ENCODE peak calls at places on chromosomes 3 and 15, in eight cellular contexts. A is keratinocyte; S is IMR-90; Z is RWPE1; H is endothelial cell; L is endothelial cell of umbilical vein; I is cardiac fibroblast; X is CD8-positive, alpha-beta T cell. E is an unnamed sample.

GRCh38 chr15:40006646-40007045 is 32.3 kb downstream of the SRP14 start:
- DNase-seq in A (no peak), S (peak), Z (no peak), H (no peak), L (no peak), I (peak), X (no peak), E (no peak)

GRCh38 chr15:76429661-76430060 is 93.1 kb downstream of the ISL2 start:
- DNase-seq in A (no peak), S (no peak), Z (no peak), H (no peak), L (no peak), I (no peak), X (no peak), E (no peak)

GRCh38 chr3:48930590-48930989 is 11.9 kb downstream of the ARIH2 start:
- DNase-seq in A (no peak), S (no peak), Z (no peak), H (no peak), L (no peak), I (no peak), X (no peak), E (no peak)

GRCh38 chr15:76162050-76162425 is 102.3 kb downstream of the TMEM266 start:
- DNase-seq in A (no peak), S (no peak), Z (no peak), H (no peak), L (no peak), I (no peak), X (no peak), E (no peak)

GRCh38 chr15:20340931-20341661 is 200.5 kb downstream of the GOLGA6L6 start:
- DNase-seq in A (no peak), S (no peak), Z (no peak), H (peak), L (peak), I (no peak), X (peak), E (peak)

GRCh38 chr3:139835830-139836655 is 98.9 kb upstream of the CLSTN2 start:
- DNase-seq in A (no peak), S (no peak), Z (no peak), H (no peak), L (no peak), I (no peak), X (no peak), E (no peak)

GRCh38 chr3:84755860-84756259 is 202.9 kb upstream of the CADM2 start:
- DNase-seq in A (no peak), S (no peak), Z (no peak), H (no peak), L (no peak), I (no peak), X (no peak), E (no peak)

GRCh38 chr3:35042210-35042960 is 596.9 kb upstream of the ARPP21 start:
- DNase-seq in A (no peak), S (no peak), Z (no peak), H (no peak), L (no peak), I (no peak), X (no peak), E (no peak)

GRCh38 chr3:169822983-169823382 is 10.3 kb upstream of the LRRC34 start:
- DNase-seq in A (no peak), S (no peak), Z (no peak), H (no peak), L (no peak), I (no peak), X (no peak), E (no peak)

GRCh38 chr3:141878812-141879211 is 2.4 kb downstream of the ATP1B3 start:
- DNase-seq in A (no peak), S (peak), Z (no peak), H (no peak), L (peak), I (peak), X (no peak), E (peak)

GRCh38 chr3:12663311-12663935 is 494 bp downstream of the RAF1 start:
- DNase-seq in A (no peak), S (no peak), Z (peak), H (peak), L (no peak), I (no peak), X (peak), E (peak)

GRCh38 chr15:77550275-77551251 is 82.1 kb downstream of the LINGO1 start:
- DNase-seq in A (no peak), S (no peak), Z (no peak), H (no peak), L (no peak), I (no peak), X (no peak), E (no peak)

GRCh38 chr15:37824717-37825382 is 109.6 kb upstream of the TMCO5A start:
- DNase-seq in A (peak), S (peak), Z (peak), H (no peak), L (peak), I (peak), X (no peak), E (peak)

DNA sequence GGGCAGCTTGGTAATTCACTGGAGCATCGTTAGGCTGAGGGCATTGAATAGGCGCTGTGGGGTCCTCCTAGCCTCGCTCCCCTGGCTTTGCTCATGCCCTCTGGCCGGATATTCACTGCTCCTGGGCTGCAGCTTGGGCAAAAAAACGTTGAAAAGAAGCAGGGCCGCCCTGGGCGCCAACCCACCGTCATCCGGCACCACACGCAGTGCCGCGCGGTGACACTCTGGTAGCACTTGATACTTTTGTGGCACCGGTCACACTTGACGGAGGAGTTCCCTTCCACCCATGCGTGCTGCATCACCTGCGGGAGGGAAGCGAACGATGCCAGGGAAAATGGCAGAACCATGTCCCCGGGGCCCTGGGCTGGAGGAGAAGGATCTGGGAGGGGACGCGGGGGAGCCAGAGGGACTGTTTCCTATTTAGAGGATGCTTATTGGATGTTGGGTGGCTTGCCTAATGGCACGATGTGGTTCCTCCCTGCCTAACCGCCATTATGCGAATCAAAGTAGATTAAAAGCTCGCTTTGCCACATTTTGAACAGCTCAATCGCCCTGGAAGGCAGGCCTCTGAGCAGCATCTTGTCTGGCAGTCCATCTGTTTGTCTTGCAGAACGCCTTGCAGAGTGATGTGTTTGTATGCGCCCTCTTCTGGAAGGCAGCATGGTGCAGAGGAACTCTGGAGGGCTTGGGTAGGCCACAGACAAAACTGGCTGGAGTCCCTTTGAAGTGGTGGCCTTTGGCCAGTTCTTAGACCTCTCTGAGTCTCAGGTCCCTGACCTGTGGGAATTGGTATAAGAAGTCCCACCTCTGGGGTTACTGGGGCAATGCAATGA is 93.2 kb downstream of the DGKG start:
- DNase-seq in A (no peak), S (peak), Z (no peak), H (peak), L (no peak), I (peak), X (no peak), E (peak)
- TF ChIP-seq CTCF in A (peak), S (peak), Z (no peak), H (no peak), L (no peak), I (peak), X (no peak), E (peak)

DNA sequence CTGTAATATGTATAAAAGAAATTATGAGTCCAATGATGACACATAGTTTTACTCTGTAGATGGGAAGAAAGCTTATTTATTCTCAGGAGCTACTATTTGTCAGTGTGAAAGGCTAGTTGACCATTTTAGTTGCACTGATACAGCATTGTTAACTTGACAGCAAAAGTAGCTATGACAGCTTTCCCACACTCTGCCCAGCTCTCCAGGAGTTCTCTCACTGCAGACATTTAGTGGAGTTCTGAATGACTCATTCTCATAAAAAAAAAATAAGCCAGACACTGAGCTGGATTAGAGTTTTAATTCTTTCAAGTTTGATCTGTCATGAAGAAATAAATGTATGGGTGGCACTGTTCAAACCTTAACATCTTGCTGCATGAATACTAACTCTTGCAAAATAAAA is 77.2 kb upstream of the CFAP20DC start:
- DNase-seq in A (no peak), S (peak), Z (peak), H (no peak), L (no peak), I (peak), X (no peak), E (peak)
- TF ChIP-seq CTCF in A (no peak), S (no peak), Z (no peak), H (no peak), L (no peak), I (no peak), X (no peak), E (no peak)

GRCh38 chr3:127997961-127998360 is 54.3 kb upstream of the SEC61A1 start:
- DNase-seq in A (no peak), S (no peak), Z (no peak), H (no peak), L (no peak), I (no peak), X (no peak), E (peak)

GRCh38 chr3:127999509-128000106 is 52.6 kb upstream of the SEC61A1 start:
- DNase-seq in A (no peak), S (no peak), Z (no peak), H (no peak), L (no peak), I (no peak), X (no peak), E (no peak)

GRCh38 chr3:127998596-127998995 is 53.6 kb upstream of the SEC61A1 start:
- DNase-seq in A (no peak), S (no peak), Z (no peak), H (no peak), L (no peak), I (no peak), X (no peak), E (no peak)

GRCh38 chr3:128004661-128005060 is 47.6 kb upstream of the SEC61A1 start:
- DNase-seq in A (no peak), S (no peak), Z (no peak), H (no peak), L (no peak), I (no peak), X (no peak), E (no peak)

GRCh38 chr3:128001576-128001975 is 50.7 kb upstream of the SEC61A1 start:
- DNase-seq in A (no peak), S (no peak), Z (no peak), H (no peak), L (no peak), I (no peak), X (no peak), E (peak)
- TF ChIP-seq CTCF in A (no peak), S (no peak), Z (no peak), H (no peak), L (no peak), I (no peak), X (no peak), E (no peak)

GRCh38 chr3:172516318-172517214 is 6.7 kb downstream of the TNFSF10 start:
- DNase-seq in A (peak), S (peak), Z (peak), H (no peak), L (peak), I (peak), X (no peak), E (peak)

GRCh38 chr3:172513488-172513887 is 9.7 kb downstream of the TNFSF10 start:
- DNase-seq in A (no peak), S (peak), Z (no peak), H (no peak), L (peak), I (peak), X (no peak), E (no peak)

GRCh38 chr3:172512363-172512762 is 10.9 kb downstream of the TNFSF10 start:
- DNase-seq in A (no peak), S (no peak), Z (no peak), H (peak), L (peak), I (peak), X (peak), E (no peak)

GRCh38 chr3:172515130-172515918 is 7.9 kb downstream of the TNFSF10 start:
- DNase-seq in A (no peak), S (peak), Z (no peak), H (no peak), L (peak), I (peak), X (no peak), E (no peak)

DNA sequence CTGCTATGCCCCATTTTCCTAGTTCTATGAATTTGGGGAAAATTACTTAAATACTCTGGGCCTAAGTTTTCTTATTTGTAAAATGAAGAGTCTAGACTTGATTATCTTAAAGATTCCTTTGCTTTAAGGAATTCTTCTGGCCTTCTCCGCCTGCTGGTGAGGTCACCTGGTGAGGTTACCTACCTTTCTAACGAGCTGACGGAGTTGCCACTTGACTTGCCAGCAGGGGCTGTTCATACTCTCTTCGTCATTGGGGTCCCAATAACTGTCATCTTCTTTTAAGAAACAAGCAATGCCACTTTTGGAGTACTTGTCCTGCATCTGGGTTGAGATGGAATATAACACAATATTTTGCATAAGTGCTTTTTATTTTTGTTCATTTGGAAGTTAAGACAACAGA is 8.6 kb downstream of the TNFSF10 start:
- DNase-seq in A (no peak), S (no peak), Z (no peak), H (no peak), L (no peak), I (no peak), X (no peak), E (no peak)
- TF ChIP-seq CTCF in A (no peak), S (no peak), Z (no peak), H (no peak), L (no peak), I (no peak), X (no peak), E (no peak)

GRCh38 chr3:38702231-38702630 is 52.7 kb upstream of the SCN5A start:
- DNase-seq in A (no peak), S (no peak), Z (no peak), H (no peak), L (no peak), I (no peak), X (no peak), E (no peak)

GRCh38 chr3:38713121-38713520 is 63.6 kb upstream of the SCN5A start:
- DNase-seq in A (no peak), S (no peak), Z (no peak), H (no peak), L (no peak), I (no peak), X (no peak), E (no peak)

GRCh38 chr3:38706961-38707360 is 57.5 kb upstream of the SCN5A start:
- DNase-seq in A (no peak), S (no peak), Z (no peak), H (no peak), L (no peak), I (no peak), X (no peak), E (no peak)

GRCh38 chr3:38711321-38711720 is 61.8 kb upstream of the SCN5A start:
- DNase-seq in A (no peak), S (peak), Z (no peak), H (no peak), L (no peak), I (no peak), X (no peak), E (peak)

GRCh38 chr3:38707730-38708129 is 58.2 kb upstream of the SCN5A start:
- DNase-seq in A (no peak), S (no peak), Z (peak), H (peak), L (no peak), I (no peak), X (no peak), E (peak)
- TF ChIP-seq CTCF in A (peak), S (peak), Z (no peak), H (no peak), L (peak), I (peak), X (no peak), E (peak)

GRCh38 chr3:18445421-18446066 is 20.4 kb upstream of the SATB1 start:
- DNase-seq in A (no peak), S (no peak), Z (no peak), H (no peak), L (no peak), I (no peak), X (peak), E (no peak)
- TF ChIP-seq CTCF in A (no peak), S (no peak), Z (peak), H (no peak), L (no peak), I (no peak), X (peak), E (no peak)

GRCh38 chr3:114770874-114771273 is 376.2 kb downstream of the ZBTB20 start:
- DNase-seq in A (no peak), S (peak), Z (no peak), H (no peak), L (no peak), I (peak), X (no peak), E (peak)
- TF ChIP-seq CTCF in A (no peak), S (no peak), Z (no peak), H (no peak), L (no peak), I (no peak), X (no peak), E (no peak)

DNA sequence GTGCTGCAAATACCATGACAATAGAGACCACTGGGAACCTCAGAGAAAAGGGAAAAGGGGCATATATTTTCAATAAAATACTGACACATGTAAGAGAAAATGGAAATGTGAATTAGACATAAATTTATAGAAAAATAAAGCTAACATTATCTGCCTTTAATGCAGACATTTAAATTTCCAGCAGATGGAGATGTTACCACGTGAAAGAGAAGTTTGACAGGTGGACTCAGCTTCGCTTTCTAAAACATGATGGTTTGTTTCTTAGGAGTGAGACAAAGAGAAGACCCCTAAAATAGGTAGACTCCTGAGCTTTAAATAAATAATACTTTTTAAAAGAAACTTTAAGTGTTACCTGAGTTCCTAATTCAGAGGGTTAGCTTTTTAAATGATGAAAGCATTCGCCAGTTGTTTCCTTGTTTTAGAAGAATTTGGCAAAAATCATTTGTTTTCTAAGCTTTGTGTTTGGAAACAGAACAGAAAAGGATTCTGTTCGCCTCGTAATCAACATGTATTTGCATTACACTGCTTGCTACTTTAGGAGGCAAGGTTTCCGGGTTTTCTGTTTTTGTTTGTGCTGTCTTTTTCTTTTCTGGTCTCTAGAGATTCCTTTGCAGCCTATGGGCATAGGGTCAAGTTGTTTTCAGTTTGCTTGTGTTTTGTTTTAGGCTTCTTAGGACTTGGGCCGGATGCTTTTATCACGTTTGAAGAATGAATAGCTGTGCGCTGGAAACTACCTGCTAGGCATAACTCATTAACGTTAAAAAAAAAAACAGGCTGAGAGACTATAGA is 271.4 kb downstream of the THSD4 start:
- DNase-seq in A (no peak), S (peak), Z (no peak), H (peak), L (peak), I (peak), X (no peak), E (peak)
- TF ChIP-seq CTCF in A (no peak), S (peak), Z (no peak), H (peak), L (peak), I (no peak), X (peak), E (peak)

E was measured in epithelial cell of esophagus.